ENCODE peak calls at places on chromosomes 13 and 19, in seven cellular contexts. One of them, this sample, is unnamed.

GRCh38 chr13:93388701-93389100 is 162.1 kb downstream of the GPC6 start:
- DNase-seq in OCI-LY7: no peak
- DNase-seq in astrocyte: peak; percentile 53
- DNase-seq in esophagus muscularis mucosa: no peak
- DNase-seq in HCT116: no peak
- DNase-seq in GM23338: no peak
- DNase-seq in lower lobe of right lung: no peak
- DNase-seq in this sample: peak; percentile 60

GRCh38 chr13:27086599-27087265 is 84.9 kb downstream of the USP12 start:
- DNase-seq in OCI-LY7: no peak
- DNase-seq in astrocyte: no peak
- DNase-seq in esophagus muscularis mucosa: no peak
- DNase-seq in HCT116: no peak
- DNase-seq in GM23338: no peak
- DNase-seq in lower lobe of right lung: no peak
- DNase-seq in this sample: no peak

GRCh38 chr13:79710376-79710775 is 229.4 kb downstream of the NDFIP2 start:
- DNase-seq in OCI-LY7: no peak
- DNase-seq in astrocyte: peak; percentile 38
- DNase-seq in esophagus muscularis mucosa: no peak
- DNase-seq in HCT116: no peak
- DNase-seq in GM23338: no peak
- DNase-seq in lower lobe of right lung: no peak
- DNase-seq in this sample: peak; percentile 32

GRCh38 chr19:42207767-42208259 is 9.7 kb downstream of the DEDD2 start:
- DNase-seq in OCI-LY7: no peak
- DNase-seq in astrocyte: peak; percentile 84
- DNase-seq in esophagus muscularis mucosa: no peak
- DNase-seq in HCT116: no peak
- DNase-seq in GM23338: no peak
- DNase-seq in lower lobe of right lung: peak; percentile 63
- DNase-seq in this sample: peak; percentile 83

GRCh38 chr19:16261584-16262370 is 62.8 kb upstream of the KLF2 start:
- DNase-seq in OCI-LY7: no peak
- DNase-seq in astrocyte: no peak
- DNase-seq in esophagus muscularis mucosa: no peak
- DNase-seq in HCT116: no peak
- DNase-seq in GM23338: no peak
- DNase-seq in lower lobe of right lung: no peak
- DNase-seq in this sample: no peak

GRCh38 chr13:82370306-82370705 is 1512.0 kb downstream of the SLITRK1 start:
- DNase-seq in OCI-LY7: no peak
- DNase-seq in astrocyte: peak; percentile 18
- DNase-seq in esophagus muscularis mucosa: no peak
- DNase-seq in HCT116: no peak
- DNase-seq in GM23338: no peak
- DNase-seq in lower lobe of right lung: no peak
- DNase-seq in this sample: peak; percentile 43

GRCh38 chr19:9431475-9431874 is 3.9 kb downstream of the ZNF266 start:
- DNase-seq in OCI-LY7: peak; percentile 33
- DNase-seq in astrocyte: no peak
- DNase-seq in esophagus muscularis mucosa: no peak
- DNase-seq in HCT116: no peak
- DNase-seq in GM23338: peak; percentile 77
- DNase-seq in lower lobe of right lung: no peak
- DNase-seq in this sample: peak; percentile 9

GRCh38 chr13:96003304-96003703 is 49.9 kb downstream of the UGGT2 start:
- DNase-seq in OCI-LY7: no peak
- DNase-seq in astrocyte: no peak
- DNase-seq in esophagus muscularis mucosa: no peak
- DNase-seq in HCT116: peak; percentile 7
- DNase-seq in GM23338: peak; percentile 53
- DNase-seq in lower lobe of right lung: no peak
- DNase-seq in this sample: peak; percentile 11

GRCh38 chr13:74135306-74136088 is 1.3 kb upstream of the KLF12 start:
- DNase-seq in OCI-LY7: peak; percentile 84
- DNase-seq in astrocyte: peak; percentile 67
- DNase-seq in esophagus muscularis mucosa: peak; percentile 92
- DNase-seq in HCT116: no peak
- DNase-seq in GM23338: peak; percentile 89
- DNase-seq in lower lobe of right lung: peak; percentile 66
- DNase-seq in this sample: peak; percentile 46

GRCh38 chr13:113112893-113113845 is 7.6 kb downstream of the F7 start:
- DNase-seq in OCI-LY7: no peak
- DNase-seq in astrocyte: no peak
- DNase-seq in esophagus muscularis mucosa: no peak
- DNase-seq in HCT116: no peak
- DNase-seq in GM23338: no peak
- DNase-seq in lower lobe of right lung: peak; percentile 10
- DNase-seq in this sample: no peak

GRCh38 chr13:111664060-111664459 is 343.6 kb downstream of the TEX29 start:
- DNase-seq in OCI-LY7: no peak
- DNase-seq in astrocyte: no peak
- DNase-seq in esophagus muscularis mucosa: no peak
- DNase-seq in HCT116: no peak
- DNase-seq in GM23338: no peak
- DNase-seq in lower lobe of right lung: no peak
- DNase-seq in this sample: no peak

DNA sequence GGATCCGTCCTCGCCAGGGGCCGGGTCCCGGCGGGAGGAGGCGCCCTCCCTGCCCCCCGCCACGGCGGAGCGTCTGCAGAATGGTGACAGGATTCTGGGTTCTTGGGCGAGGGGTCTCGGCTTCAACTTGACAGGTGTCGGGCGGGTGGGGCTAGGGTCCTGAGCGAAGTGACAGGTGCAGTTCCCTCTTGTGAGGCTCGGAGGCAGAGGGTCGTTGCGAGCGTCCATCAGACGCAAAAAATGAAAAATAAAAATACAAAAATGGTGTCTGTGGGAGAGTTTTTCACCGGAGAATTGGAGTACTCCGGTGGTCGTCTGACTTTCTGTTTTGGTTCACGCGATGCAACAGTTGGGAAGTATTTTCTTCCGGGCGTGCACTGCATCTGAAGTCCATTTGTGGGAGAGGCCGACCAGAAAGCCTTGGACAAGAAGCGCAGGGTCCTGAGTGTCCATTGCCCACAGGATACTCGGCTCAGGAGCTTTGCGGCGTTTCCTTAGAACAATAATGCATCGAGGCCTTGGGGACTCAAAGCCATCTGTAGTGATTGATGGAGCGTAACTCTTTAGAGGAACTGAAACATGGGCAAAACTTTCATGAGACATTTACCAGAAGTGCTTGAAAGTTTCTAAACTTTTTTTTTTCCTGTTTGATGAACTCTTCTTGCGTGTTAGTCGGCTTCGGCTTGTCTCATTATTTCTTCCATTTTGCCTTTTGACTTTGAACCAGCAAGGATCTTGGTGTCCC is 753 bp downstream of the RB1 start:
- DNase-seq in OCI-LY7: peak; percentile 98
- DNase-seq in astrocyte: peak; percentile 49
- DNase-seq in esophagus muscularis mucosa: no peak
- DNase-seq in HCT116: no peak
- DNase-seq in GM23338: no peak
- DNase-seq in lower lobe of right lung: no peak
- DNase-seq in this sample: peak; percentile 26
- H3K4me3 ChIP-seq in OCI-LY7: peak overlapping the region; percentile 93
- H3K4me3 ChIP-seq in astrocyte: peak overlapping the region; percentile 92
- H3K4me3 ChIP-seq in esophagus muscularis mucosa: peak overlapping the region; percentile 94
- H3K4me3 ChIP-seq in HCT116: peak overlapping the region; percentile 96
- H3K4me3 ChIP-seq in GM23338: peak overlapping the region; percentile 95
- H3K4me3 ChIP-seq in lower lobe of right lung: peak overlapping the region; percentile 83
- H3K4me3 ChIP-seq in this sample: peak overlapping the region; percentile 88

GRCh38 chr13:38872693-38873092 is 117.9 kb downstream of the STOML3 start:
- DNase-seq in OCI-LY7: peak; percentile 40
- DNase-seq in astrocyte: peak; percentile 25
- DNase-seq in esophagus muscularis mucosa: no peak
- DNase-seq in HCT116: peak; percentile 42
- DNase-seq in GM23338: peak; percentile 83
- DNase-seq in lower lobe of right lung: peak; percentile 47
- DNase-seq in this sample: peak; percentile 52
- TF ChIP-seq CTCF in OCI-LY7: peak; percentile 86
- TF ChIP-seq CTCF in astrocyte: peak; percentile 57
- TF ChIP-seq CTCF in esophagus muscularis mucosa: no peak
- TF ChIP-seq CTCF in HCT116: peak; percentile 63
- TF ChIP-seq CTCF in GM23338: peak; percentile 85
- TF ChIP-seq CTCF in lower lobe of right lung: peak; percentile 44
- TF ChIP-seq CTCF in this sample: peak; percentile 60

DNA sequence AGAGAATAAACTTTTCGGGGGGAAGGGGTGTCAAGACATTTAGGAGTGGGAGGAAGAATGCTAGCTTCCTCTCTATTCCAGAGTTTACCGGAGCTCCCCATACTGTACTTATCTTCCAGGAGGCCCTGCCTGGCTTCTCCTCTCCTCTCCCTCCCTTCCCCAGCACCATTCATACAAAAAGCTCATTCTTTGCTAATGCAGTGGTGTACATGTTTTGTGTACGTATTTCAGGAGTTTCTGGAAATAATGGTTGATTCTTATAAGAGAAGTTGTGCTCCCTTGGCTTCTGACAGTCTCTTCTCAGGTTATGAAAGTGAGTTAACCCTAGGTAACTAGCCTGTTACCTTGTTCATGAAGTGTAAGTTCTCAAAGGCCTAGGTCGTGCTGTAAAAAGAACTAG is 7.1 kb downstream of the SAMD4B start:
- DNase-seq in OCI-LY7: no peak
- DNase-seq in astrocyte: no peak
- DNase-seq in esophagus muscularis mucosa: no peak
- DNase-seq in HCT116: no peak
- DNase-seq in GM23338: no peak
- DNase-seq in lower lobe of right lung: no peak
- DNase-seq in this sample: no peak
- H3K36me3 ChIP-seq in OCI-LY7: peaks cover 66% of the 10 kb centered on the region
- H3K36me3 ChIP-seq in astrocyte: peaks cover 23% of the 10 kb centered on the region
- H3K36me3 ChIP-seq in esophagus muscularis mucosa: peaks cover 45% of the 10 kb centered on the region
- H3K36me3 ChIP-seq in HCT116: peaks cover 26% of the 10 kb centered on the region
- H3K36me3 ChIP-seq in GM23338: peaks cover 9% of the 10 kb centered on the region
- H3K36me3 ChIP-seq in lower lobe of right lung: peaks cover 48% of the 10 kb centered on the region
- H3K36me3 ChIP-seq in this sample: peaks cover 13% of the 10 kb centered on the region

GRCh38 chr13:84132491-84132890 is 250.2 kb upstream of the SLITRK1 start:
- DNase-seq in OCI-LY7: no peak
- DNase-seq in astrocyte: no peak
- DNase-seq in esophagus muscularis mucosa: no peak
- DNase-seq in HCT116: no peak
- DNase-seq in GM23338: no peak
- DNase-seq in lower lobe of right lung: no peak
- DNase-seq in this sample: no peak
- H3K4me3 ChIP-seq in OCI-LY7: no peak overlapping the region
- H3K4me3 ChIP-seq in astrocyte: no peak overlapping the region
- H3K4me3 ChIP-seq in esophagus muscularis mucosa: no peak overlapping the region
- H3K4me3 ChIP-seq in HCT116: no peak overlapping the region
- H3K4me3 ChIP-seq in GM23338: no peak overlapping the region
- H3K4me3 ChIP-seq in lower lobe of right lung: no peak overlapping the region
- H3K4me3 ChIP-seq in this sample: no peak overlapping the region

GRCh38 chr13:60227168-60227567 is 63.4 kb upstream of the DIAPH3 start:
- DNase-seq in OCI-LY7: no peak
- DNase-seq in astrocyte: no peak
- DNase-seq in esophagus muscularis mucosa: no peak
- DNase-seq in HCT116: no peak
- DNase-seq in GM23338: no peak
- DNase-seq in lower lobe of right lung: no peak
- DNase-seq in this sample: no peak

GRCh38 chr13:60229708-60230272 is 66.1 kb upstream of the DIAPH3 start:
- DNase-seq in OCI-LY7: no peak
- DNase-seq in astrocyte: peak; percentile 74
- DNase-seq in esophagus muscularis mucosa: no peak
- DNase-seq in HCT116: no peak
- DNase-seq in GM23338: no peak
- DNase-seq in lower lobe of right lung: no peak
- DNase-seq in this sample: no peak

GRCh38 chr13:60230593-60230992 is 66.9 kb upstream of the DIAPH3 start:
- DNase-seq in OCI-LY7: no peak
- DNase-seq in astrocyte: peak; percentile 80
- DNase-seq in esophagus muscularis mucosa: no peak
- DNase-seq in HCT116: no peak
- DNase-seq in GM23338: no peak
- DNase-seq in lower lobe of right lung: no peak
- DNase-seq in this sample: no peak

GRCh38 chr13:60221581-60221980 is 57.9 kb upstream of the DIAPH3 start:
- DNase-seq in OCI-LY7: no peak
- DNase-seq in astrocyte: no peak
- DNase-seq in esophagus muscularis mucosa: no peak
- DNase-seq in HCT116: no peak
- DNase-seq in GM23338: no peak
- DNase-seq in lower lobe of right lung: no peak
- DNase-seq in this sample: no peak

DNA sequence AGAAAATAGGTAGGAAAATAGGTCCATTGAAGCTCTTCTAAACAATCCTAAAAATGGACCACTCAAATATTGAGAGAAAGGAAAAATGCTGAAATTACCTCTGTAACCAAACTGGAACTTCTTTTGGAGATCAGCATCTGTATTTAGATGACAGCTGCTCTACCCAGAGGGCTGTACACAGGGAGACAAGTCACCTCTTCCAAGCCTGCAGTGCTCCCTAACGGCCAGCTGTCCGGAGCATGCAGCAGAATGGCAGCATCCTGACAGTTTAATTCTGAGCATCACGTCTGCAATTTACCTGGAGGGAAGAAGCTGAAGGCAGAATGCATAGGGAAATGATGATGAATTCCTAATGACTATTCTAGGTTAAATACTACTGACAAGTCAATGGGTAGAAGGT is 62.8 kb upstream of the DIAPH3 start:
- DNase-seq in OCI-LY7: peak; percentile 3
- DNase-seq in astrocyte: peak; percentile 2
- DNase-seq in esophagus muscularis mucosa: no peak
- DNase-seq in HCT116: peak; percentile 12
- DNase-seq in GM23338: peak; percentile 51
- DNase-seq in lower lobe of right lung: no peak
- DNase-seq in this sample: peak; percentile 7
- TF ChIP-seq CTCF in OCI-LY7: peak; percentile 18
- TF ChIP-seq CTCF in astrocyte: peak; percentile 16
- TF ChIP-seq CTCF in esophagus muscularis mucosa: no peak
- TF ChIP-seq CTCF in HCT116: peak; percentile 38
- TF ChIP-seq CTCF in GM23338: peak; percentile 73
- TF ChIP-seq CTCF in lower lobe of right lung: no peak
- TF ChIP-seq CTCF in this sample: peak; percentile 36